ENCODE peak calls at places on chromosomes 3 and 15, in seven cellular contexts. M, R, H, I, F, A and E are unnamed samples. For H3K36me3 and H3K27me3, the result is how much of the 10 kb centered on the place peaks cover.

GRCh38 chr3:193593666-193594025 is 638 bp downstream of the OPA1 start:
- DNase-seq in H (peak), A (no peak), M (no peak), I (no peak), R (no peak), F (no peak), E (no peak)

GRCh38 chr3:170585008-170585936 is 603 bp downstream of the SLC7A14 start:
- DNase-seq in I (peak), M (no peak), R (no peak), A (no peak), F (no peak), H (peak), E (peak)

GRCh38 chr3:142065932-142066331 is 83.4 kb downstream of the TFDP2 start:
- DNase-seq in F (no peak), H (peak), M (no peak), I (peak), A (no peak), R (no peak), E (peak)

GRCh38 chr3:170233532-170233931 is 11.3 kb downstream of the PRKCI start:
- DNase-seq in F (peak), A (peak), M (peak), I (no peak), H (no peak), R (no peak), E (no peak)

GRCh38 chr3:14265246-14265962 is 86.8 kb downstream of the LSM3 start:
- DNase-seq in H (no peak), A (peak), R (no peak), M (no peak), F (no peak), I (no peak), E (no peak)

GRCh38 chr15:59273266-59273665 is 66.6 kb downstream of the LDHAL6B start:
- DNase-seq in A (no peak), I (no peak), R (no peak), H (no peak), F (no peak), M (no peak), E (no peak)

GRCh38 chr3:112519424-112520001 is 20.2 kb upstream of the BTLA start:
- DNase-seq in F (peak), I (peak), H (peak), A (peak), M (no peak), R (no peak), E (peak)

GRCh38 chr3:184334470-184335158 is 2.8 kb upstream of the FAM131A start:
- DNase-seq in H (no peak), R (no peak), I (no peak), A (no peak), F (no peak), M (no peak), E (no peak)

GRCh38 chr3:120438971-120439370 is 11.8 kb downstream of the FSTL1 start:
- DNase-seq in F (peak), H (peak), A (no peak), M (no peak), I (no peak), R (peak), E (no peak)

GRCh38 chr15:73264881-73265280 is 103.9 kb downstream of the HCN4 start:
- DNase-seq in H (no peak), R (no peak), A (no peak), F (no peak), I (no peak), M (no peak), E (no peak)

GRCh38 chr3:14570089-14570488 is 29.9 kb upstream of the GRIP2 start:
- DNase-seq in R (no peak), A (no peak), H (no peak), I (no peak), M (no peak), F (no peak), E (no peak)

GRCh38 chr3:62131620-62132019 is 241.7 kb downstream of the FEZF2 start:
- DNase-seq in A (no peak), F (no peak), M (no peak), I (no peak), H (peak), R (no peak), E (no peak)

GRCh38 chr3:171092467-171092911 is 66.0 kb upstream of the SLC2A2 start:
- DNase-seq in A (no peak), H (no peak), M (no peak), I (no peak), R (no peak), F (no peak), E (no peak)

GRCh38 chr3:63141-63845 is 133.3 kb upstream of the CHL1 start:
- DNase-seq in H (no peak), A (no peak), R (no peak), F (no peak), M (no peak), I (no peak), E (no peak)

GRCh38 chr15:73564255-73564654 is 68.9 kb downstream of the NPTN start:
- DNase-seq in I (no peak), F (no peak), M (no peak), A (peak), R (no peak), H (peak), E (no peak)

GRCh38 chr3:120708408-120708807 is 26.4 kb upstream of the HGD start:
- DNase-seq in I (no peak), F (no peak), M (no peak), H (no peak), A (no peak), R (no peak), E (no peak)

GRCh38 chr3:12040902-12041301 is 36.7 kb downstream of the SYN2 start:
- DNase-seq in A (no peak), M (no peak), R (no peak), H (no peak), I (no peak), F (no peak), E (peak)

DNA sequence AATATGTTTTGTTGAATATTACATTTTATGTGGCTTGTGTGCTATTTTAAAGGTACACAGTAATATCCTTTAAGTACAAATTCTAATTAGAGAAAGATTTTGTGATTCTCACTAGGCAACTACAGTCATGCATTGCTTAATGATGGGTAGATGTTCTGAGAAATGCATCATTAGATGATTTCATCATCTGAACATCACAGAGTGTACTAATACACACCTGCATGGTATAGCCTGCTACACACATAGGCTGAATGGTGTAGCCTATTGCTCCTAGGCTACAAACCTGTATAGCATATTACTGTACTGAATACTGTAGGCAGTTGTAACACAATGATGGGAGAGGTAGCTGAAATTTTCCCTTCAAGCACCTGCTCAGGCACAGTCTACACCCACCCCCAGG is 217.4 kb upstream of the EOMES start:
- DNase-seq in M (no peak), R (no peak), H (no peak), F (no peak), A (no peak), I (no peak), E (no peak)
- H3K36me3 ChIP-seq in M (under half), R (under half), H (under half), F (under half), A (under half), I (under half), E (under half)

GRCh38 chr3:154060606-154061380 is 60.4 kb upstream of the ARHGEF26 start:
- DNase-seq in M (no peak), H (no peak), I (peak), F (no peak), R (no peak), A (peak), E (no peak)
- H3K4me3 ChIP-seq in M (no peak), H (no peak), I (no peak), F (no peak), R (no peak), A (no peak), E (no peak)

DNA sequence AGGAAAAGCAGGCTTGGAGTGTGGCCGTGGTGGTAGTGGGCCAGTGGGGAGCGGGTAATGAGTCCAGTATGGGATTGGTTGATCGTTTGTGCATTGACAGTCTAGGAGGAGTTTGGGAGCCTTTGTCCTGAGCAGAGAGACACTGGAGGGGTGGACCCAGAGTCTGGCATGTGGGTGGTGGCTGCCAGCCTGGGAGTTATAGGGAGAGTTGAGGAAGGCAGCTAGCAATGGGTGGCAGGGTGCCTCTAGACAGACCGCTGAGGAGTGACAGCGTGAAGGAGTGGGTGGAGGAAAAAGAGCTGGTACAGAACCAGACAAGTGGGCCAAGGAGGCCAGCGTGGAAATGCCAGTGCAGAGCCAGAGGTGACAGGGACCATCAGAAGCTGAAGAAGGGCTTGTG is 1.9 kb upstream of the CCK start:
- DNase-seq in F (no peak), I (no peak), R (no peak), H (no peak), M (no peak), A (no peak), E (no peak)
- H3K27me3 ChIP-seq in F (under half), I (under half), R (half or more), H (under half), M (under half), A (under half), E (under half)

DNA sequence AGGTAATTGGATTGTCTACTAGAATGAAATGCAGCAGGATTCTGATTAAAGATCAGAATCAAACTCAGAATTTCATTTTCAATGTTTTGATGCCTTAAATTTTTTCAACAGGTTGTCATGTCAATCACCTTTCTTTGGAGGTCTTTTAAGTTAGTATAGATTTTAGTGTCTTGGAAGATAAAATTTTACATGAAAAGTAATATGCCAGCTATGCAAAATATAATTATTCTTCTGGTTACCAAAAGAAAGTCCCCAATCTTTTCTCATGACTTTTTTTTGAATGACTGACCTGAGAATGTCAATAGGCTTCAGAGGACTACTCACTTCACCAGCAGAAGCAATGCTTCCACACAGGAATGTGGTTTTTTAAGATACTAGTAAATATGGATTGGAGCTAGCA is 4.3 kb downstream of the FGF7 start:
- DNase-seq in I (no peak), H (no peak), M (no peak), R (no peak), A (no peak), F (no peak), E (no peak)
- H3K36me3 ChIP-seq in I (under half), H (under half), M (under half), R (under half), A (under half), F (under half), E (under half)

GRCh38 chr15:41585140-41586047 is 26.4 kb downstream of the TYRO3 start:
- DNase-seq in A (no peak), M (peak), F (peak), I (no peak), R (peak), H (peak), E (peak)
- H3K4me3 ChIP-seq in A (peak), M (peak), F (peak), I (peak), R (peak), H (peak), E (peak)

GRCh38 chr15:88604381-88604951 is 16.7 kb upstream of the AEN start:
- DNase-seq in A (no peak), H (peak), M (no peak), I (no peak), R (no peak), F (no peak), E (peak)
- H3K27me3 ChIP-seq in A (under half), H (half or more), M (under half), I (half or more), R (half or more), F (half or more), E (under half)

GRCh38 chr3:195183071-195183776 is 87.7 kb downstream of the XXYLT1 start:
- DNase-seq in R (no peak), A (no peak), I (no peak), M (no peak), F (no peak), H (no peak), E (no peak)

GRCh38 chr3:195187609-195188529 is 83.1 kb downstream of the XXYLT1 start:
- DNase-seq in I (no peak), H (no peak), R (no peak), F (no peak), M (no peak), A (peak), E (no peak)

GRCh38 chr3:195186041-195186709 is 84.8 kb downstream of the XXYLT1 start:
- DNase-seq in A (no peak), M (no peak), I (no peak), F (no peak), H (no peak), R (no peak), E (no peak)

GRCh38 chr3:195184716-195185421 is 86.1 kb downstream of the XXYLT1 start:
- DNase-seq in M (no peak), I (no peak), R (no peak), F (no peak), A (no peak), H (no peak), E (no peak)

DNA sequence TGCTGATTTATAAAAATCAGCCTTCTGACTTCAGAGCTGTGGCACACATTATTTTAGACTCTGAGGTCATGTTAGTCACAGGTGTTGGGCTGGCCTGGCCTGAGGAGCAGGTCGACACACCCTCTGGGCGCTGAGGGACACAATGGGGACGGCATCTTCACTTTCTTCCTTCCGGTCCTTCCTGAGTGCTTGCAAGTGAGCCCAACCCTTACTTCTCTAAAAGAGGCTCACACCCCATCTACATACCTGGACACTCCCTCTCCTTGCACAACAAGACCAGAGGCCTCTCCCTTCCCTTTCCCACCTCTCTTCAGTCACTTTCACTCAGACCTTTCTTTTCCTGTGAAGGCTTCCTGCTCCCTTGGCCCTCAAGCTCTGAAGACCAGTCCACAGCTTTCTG is 85.4 kb downstream of the XXYLT1 start:
- DNase-seq in F (no peak), A (no peak), H (no peak), I (no peak), R (no peak), M (no peak), E (no peak)
- H3K36me3 ChIP-seq in F (under half), A (under half), H (under half), I (under half), R (under half), M (under half), E (under half)

DNA sequence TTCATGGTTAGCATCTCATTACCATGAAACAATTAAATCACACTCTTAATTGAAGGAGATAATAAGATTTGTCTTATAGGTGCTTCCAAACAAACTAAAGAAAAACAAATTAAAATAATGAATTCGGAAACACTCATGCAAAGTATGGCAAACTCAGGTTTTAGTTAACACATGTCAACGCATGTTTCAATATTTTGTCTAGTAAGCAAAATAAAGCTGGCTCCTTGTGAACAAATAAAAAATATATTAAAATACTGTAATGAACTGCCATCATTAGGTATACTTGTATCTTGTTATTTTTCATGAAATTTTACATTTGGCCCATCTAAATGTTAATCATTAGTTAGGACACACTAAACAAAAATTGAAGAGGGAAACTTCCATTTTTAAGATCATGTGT is 519.2 kb downstream of the MECOM start:
- DNase-seq in H (no peak), I (no peak), A (no peak), F (no peak), R (no peak), M (no peak), E (no peak)
- H3K4me3 ChIP-seq in H (no peak), I (no peak), A (no peak), F (no peak), R (peak), M (peak), E (no peak)